ENCODE peak calls at places on chromosomes 5 and 9, in six cellular contexts. B is NCI-H2081; Q is choroid plexus epithelial cell; W is AML-193; L is brain microvascular endothelial cell; P is activated CD8-positive, alpha-beta memory T cell treated with anti-CD3 and anti-CD28 coated beads for 1 hour. E is an unnamed sample.

GRCh38 chr5:110045153-110045552 is 355.4 kb downstream of the MAN2A1 start:
- DNase-seq in L (no peak), W (no peak), P (no peak), Q (peak), B (no peak), E (peak)

GRCh38 chr9:86765736-86766410 is 181.4 kb downstream of the GAS1 start:
- DNase-seq in P (no peak), W (no peak), Q (no peak), L (no peak), B (no peak), E (no peak)

GRCh38 chr5:59069438-59070079 is 486.7 kb downstream of the RAB3C start:
- DNase-seq in B (no peak), L (peak), P (no peak), Q (peak), W (no peak), E (peak)

GRCh38 chr9:119963258-119963797 is 594.1 kb upstream of the BRINP1 start:
- DNase-seq in P (no peak), B (no peak), Q (peak), L (peak), W (no peak), E (peak)

GRCh38 chr5:121630402-121630801 is 221.3 kb upstream of the FTMT start:
- DNase-seq in P (no peak), Q (peak), W (no peak), B (no peak), L (no peak), E (peak)

GRCh38 chr5:179328291-179328690 is 17.0 kb downstream of the ADAMTS2 start:
- DNase-seq in B (no peak), L (no peak), W (no peak), P (no peak), Q (no peak), E (no peak)

GRCh38 chr5:73464016-73464745 is 15.6 kb upstream of the FOXD1 start:
- DNase-seq in P (no peak), B (no peak), W (no peak), L (no peak), Q (peak), E (no peak)

GRCh38 chr9:116499986-116500871 is 186.9 kb upstream of the TRIM32 start:
- DNase-seq in B (no peak), W (no peak), Q (peak), P (no peak), L (peak), E (peak)

GRCh38 chr5:82551220-82551619 is 273.1 kb upstream of the RPS23 start:
- DNase-seq in L (no peak), B (no peak), W (no peak), Q (no peak), P (no peak), E (no peak)

GRCh38 chr9:137689745-137690529 is 71.1 kb downstream of the EHMT1 start:
- DNase-seq in Q (peak), L (peak), B (no peak), P (no peak), W (peak), E (peak)

GRCh38 chr5:3394046-3394597 is 201.5 kb upstream of the IRX1 start:
- DNase-seq in Q (no peak), B (no peak), L (no peak), P (no peak), W (no peak), E (no peak)